ENCODE peak calls at places on chromosomes 12 and 14, in seven cellular contexts. A, J, B, N, T, K and C are unnamed samples.

GRCh38 chr12:106428379-106428778 is 70.8 kb downstream of the POLR3B start:
- DNase-seq in N (peak), B (peak), A (peak), K (no peak), T (no peak), J (no peak), C (peak)

GRCh38 chr14:63727736-63728728 is at the start of gene SGPP1:
- DNase-seq in N (peak), J (peak), T (peak), B (peak), A (peak), K (peak), C (peak)

GRCh38 chr14:101496779-101497420 is 64.4 kb upstream of the DIO3 start:
- DNase-seq in T (no peak), N (peak), B (no peak), K (no peak), A (no peak), J (no peak), C (no peak)

GRCh38 chr12:104605685-104606084 is 148.9 kb downstream of the CHST11 start:
- DNase-seq in N (no peak), K (no peak), T (no peak), A (peak), J (no peak), B (peak), C (peak)

GRCh38 chr12:47778842-47779241 is 5.8 kb downstream of the SLC48A1 start:
- DNase-seq in K (no peak), B (no peak), T (no peak), J (no peak), N (no peak), A (no peak), C (no peak)

GRCh38 chr12:47754126-47754525 is 4.6 kb downstream of the RAPGEF3 start:
- DNase-seq in T (no peak), A (no peak), B (no peak), N (no peak), J (no peak), K (no peak), C (no peak)

GRCh38 chr12:123748661-123749060 is 13.4 kb upstream of the DNAH10 start:
- DNase-seq in A (no peak), K (no peak), B (peak), N (no peak), J (no peak), T (no peak), C (peak)

GRCh38 chr12:50283924-50284236 is 560 bp upstream of the LIMA1 start:
- DNase-seq in J (no peak), A (no peak), B (no peak), K (no peak), T (no peak), N (no peak), C (peak)

GRCh38 chr12:57342207-57342691 is 88.6 kb downstream of the R3HDM2 start:
- DNase-seq in B (peak), K (peak), T (peak), J (no peak), A (peak), N (no peak), C (peak)

GRCh38 chr12:78636253-78636855 is 228.2 kb upstream of the SYT1 start:
- DNase-seq in N (no peak), B (peak), J (no peak), K (no peak), T (no peak), A (no peak), C (peak)

GRCh38 chr14:82642425-82642824 is 1108.8 kb upstream of the SEL1L start:
- DNase-seq in T (peak), B (no peak), A (no peak), K (peak), N (no peak), J (peak), C (peak)

GRCh38 chr14:64465856-64466554 is 706 bp downstream of the AKAP5 start:
- DNase-seq in A (peak), J (peak), K (peak), T (peak), N (no peak), B (peak), C (peak)

GRCh38 chr12:60803147-60803546 is 1207.3 kb downstream of the SLC16A7 start:
- DNase-seq in J (no peak), K (no peak), N (no peak), T (no peak), B (no peak), A (no peak), C (peak)

GRCh38 chr12:24436667-24437066 is 487.2 kb upstream of the SOX5 start:
- DNase-seq in B (no peak), K (no peak), N (no peak), J (peak), T (no peak), A (no peak), C (no peak)

GRCh38 chr12:87779016-87779415 is 250.2 kb downstream of the C12orf50 start:
- DNase-seq in T (no peak), J (no peak), N (no peak), A (no peak), B (peak), K (peak), C (peak)

GRCh38 chr14:66117600-66117999 is 368.6 kb upstream of the CCDC196 start:
- DNase-seq in J (no peak), N (no peak), A (no peak), K (peak), T (peak), B (peak), C (peak)

GRCh38 chr12:88227263-88227662 is 85.2 kb downstream of the TMTC3 start:
- DNase-seq in T (no peak), N (no peak), J (no peak), K (no peak), B (peak), A (no peak), C (no peak)

GRCh38 chr12:104137175-104137901 is 672 bp downstream of the NFYB start:
- DNase-seq in A (peak), K (peak), N (peak), T (peak), B (peak), J (peak), C (peak)

GRCh38 chr12:33628087-33628486 is 188.5 kb upstream of the SYT10 start:
- DNase-seq in J (peak), T (no peak), K (no peak), N (no peak), A (no peak), B (no peak), C (no peak)

GRCh38 chr14:55077691-55078151 is 26.3 kb downstream of the MAPK1IP1L start:
- DNase-seq in J (peak), T (peak), N (no peak), B (peak), K (no peak), A (no peak), C (no peak)

GRCh38 chr12:92745874-92746553 is 43.2 kb downstream of the PLEKHG7 start:
- DNase-seq in T (peak), A (peak), B (peak), J (no peak), N (no peak), K (peak), C (peak)

GRCh38 chr12:2129076-2129475 is 76.3 kb downstream of the CACNA1C start:
- DNase-seq in N (no peak), K (no peak), A (no peak), T (no peak), B (peak), J (no peak), C (no peak)

GRCh38 chr12:130300090-130300489 is 37.6 kb upstream of the PIWIL1 start:
- DNase-seq in B (no peak), N (no peak), K (no peak), A (no peak), T (no peak), J (no peak), C (no peak)

GRCh38 chr12:130301577-130301976 is 36.1 kb upstream of the PIWIL1 start:
- DNase-seq in K (no peak), N (no peak), T (no peak), A (no peak), J (no peak), B (no peak), C (no peak)

GRCh38 chr12:130299574-130299973 is 38.1 kb upstream of the PIWIL1 start:
- DNase-seq in T (no peak), A (no peak), N (no peak), K (no peak), J (no peak), B (no peak), C (no peak)

GRCh38 chr12:130300725-130301124 is 37.0 kb upstream of the PIWIL1 start:
- DNase-seq in B (no peak), J (no peak), N (no peak), A (no peak), K (no peak), T (no peak), C (no peak)

DNA sequence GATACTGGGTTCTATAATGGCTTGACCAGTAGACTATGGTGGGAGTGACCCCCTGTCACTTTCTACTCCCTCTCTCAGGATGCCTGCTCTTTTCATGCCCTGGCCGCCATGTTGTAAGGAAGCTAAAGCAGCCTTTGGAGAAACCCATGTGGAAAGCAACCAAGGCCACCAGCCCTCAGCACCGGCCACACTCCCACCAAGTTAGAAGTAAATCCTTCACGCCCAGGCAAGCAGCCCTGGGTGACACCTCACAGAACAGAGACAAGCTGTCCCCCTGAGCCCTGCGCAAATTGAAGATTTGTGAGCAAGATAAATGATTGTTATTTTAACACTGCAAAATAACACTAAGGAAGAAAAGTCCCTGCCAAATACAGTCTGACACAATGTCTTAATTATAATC is 39.4 kb upstream of the PIWIL1 start:
- DNase-seq in N (no peak), K (no peak), J (no peak), T (no peak), A (no peak), B (no peak), C (no peak)
- H3K4me3 ChIP-seq in N (no peak), K (no peak), J (no peak), T (no peak), A (no peak), B (no peak), C (no peak)

GRCh38 chr12:12025799-12026386 is 44.8 kb upstream of the BCL2L14 start:
- DNase-seq in T (no peak), J (no peak), B (no peak), A (no peak), K (no peak), N (no peak), C (no peak)

GRCh38 chr12:12022306-12022931 is 48.3 kb upstream of the BCL2L14 start:
- DNase-seq in K (no peak), B (no peak), J (no peak), A (no peak), N (no peak), T (no peak), C (no peak)

GRCh38 chr12:12020762-12021161 is 50.0 kb upstream of the BCL2L14 start:
- DNase-seq in J (no peak), A (no peak), K (no peak), T (no peak), B (no peak), N (no peak), C (no peak)

GRCh38 chr12:12028668-12029402 is 41.9 kb upstream of the BCL2L14 start:
- DNase-seq in A (no peak), J (no peak), T (no peak), N (no peak), K (no peak), B (no peak), C (no peak)

DNA sequence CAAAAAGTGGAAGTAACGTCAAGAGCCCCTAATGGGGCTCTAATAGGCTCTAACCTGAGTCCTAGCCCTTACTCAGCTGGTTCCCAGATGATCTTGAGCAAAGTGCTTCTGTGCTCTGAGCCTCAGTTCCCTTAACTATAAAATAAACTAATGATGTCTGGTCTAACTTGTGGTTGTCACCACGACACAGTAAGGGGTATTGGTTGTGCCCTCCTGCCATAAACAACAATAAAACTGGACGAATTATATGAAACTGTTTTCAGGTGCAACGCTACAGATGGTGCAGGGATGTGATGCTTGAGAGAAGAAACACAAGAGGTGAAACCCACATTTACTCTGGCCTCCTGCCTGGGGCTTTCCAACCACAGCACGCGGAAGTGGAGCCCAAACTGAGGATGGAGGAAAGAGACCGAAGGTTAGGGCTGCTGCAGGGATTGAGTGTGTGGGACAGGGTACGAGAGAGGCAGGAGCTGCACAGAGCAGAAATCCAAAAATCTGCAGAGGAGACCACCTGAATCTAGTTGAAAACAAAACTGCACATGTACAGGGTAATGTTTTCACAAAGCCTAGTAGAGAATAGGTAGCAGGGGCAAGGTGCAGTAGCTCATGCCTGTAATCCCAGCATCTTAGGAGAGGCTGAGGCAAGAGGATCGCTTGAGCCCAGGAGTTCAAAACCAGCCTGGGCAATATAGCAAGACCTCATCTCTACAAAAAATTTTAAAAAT is 45.6 kb upstream of the BCL2L14 start:
- DNase-seq in J (no peak), N (no peak), K (no peak), A (no peak), B (no peak), T (no peak), C (no peak)
- H3K4me3 ChIP-seq in J (no peak), N (no peak), K (no peak), A (no peak), B (no peak), T (no peak), C (no peak)

DNA sequence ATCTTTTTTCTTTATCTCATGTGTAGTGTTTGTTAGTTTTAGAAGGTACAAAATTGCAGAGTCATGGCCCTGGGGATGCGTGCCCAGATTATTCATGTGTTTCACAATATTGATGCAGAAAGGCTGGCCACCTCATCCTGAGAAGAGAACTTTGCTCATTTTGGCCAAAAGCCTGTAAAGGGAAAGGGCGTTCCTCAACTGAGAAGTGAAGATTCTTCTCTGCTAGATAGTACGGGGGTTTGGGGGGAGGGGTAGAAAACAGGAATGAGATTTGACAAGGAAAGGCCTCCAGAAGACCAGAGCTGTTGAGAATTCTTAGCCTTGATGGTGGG is 1.7 kb downstream of the MGST1 start:
- DNase-seq in J (peak), A (no peak), T (peak), K (peak), B (peak), N (peak), C (peak)
- H3K4me3 ChIP-seq in J (peak), A (no peak), T (no peak), K (peak), B (peak), N (peak), C (peak)

DNA sequence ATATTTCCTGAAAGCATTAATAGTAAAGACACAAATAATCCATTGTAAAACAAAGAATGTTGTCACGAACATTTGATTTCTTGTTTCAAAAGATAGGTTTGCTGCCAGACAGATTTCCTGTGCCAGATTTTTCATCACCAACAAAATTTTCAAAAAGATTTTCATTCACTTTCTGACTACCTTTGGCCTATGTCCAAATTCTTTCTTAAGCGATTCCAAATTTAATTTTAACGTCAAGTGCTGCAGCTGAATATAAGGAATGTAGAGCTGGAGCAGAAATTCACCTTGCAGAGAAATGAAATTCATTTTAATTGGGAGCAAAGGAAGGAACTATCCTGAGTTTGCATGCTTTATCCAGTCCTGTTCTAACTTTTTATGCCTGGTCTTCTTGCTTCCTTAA is 277.4 kb downstream of the CCER1 start:
- DNase-seq in K (no peak), J (no peak), T (no peak), B (no peak), N (no peak), A (no peak), C (no peak)
- H3K4me3 ChIP-seq in K (no peak), J (no peak), T (no peak), B (no peak), N (no peak), A (no peak), C (no peak)

GRCh38 chr14:85534914-85535313 is 5.0 kb downstream of the FLRT2 start:
- DNase-seq in K (no peak), T (peak), N (no peak), A (no peak), J (no peak), B (peak), C (peak)

GRCh38 chr14:85533821-85534271 is 3.9 kb downstream of the FLRT2 start:
- DNase-seq in A (no peak), N (no peak), B (peak), T (peak), K (peak), J (no peak), C (peak)

GRCh38 chr14:85534435-85534834 is 4.5 kb downstream of the FLRT2 start:
- DNase-seq in T (peak), B (peak), J (no peak), K (no peak), N (no peak), A (no peak), C (peak)

GRCh38 chr14:85535916-85536834 is 6.2 kb downstream of the FLRT2 start:
- DNase-seq in A (no peak), N (no peak), T (peak), K (peak), J (no peak), B (peak), C (peak)

DNA sequence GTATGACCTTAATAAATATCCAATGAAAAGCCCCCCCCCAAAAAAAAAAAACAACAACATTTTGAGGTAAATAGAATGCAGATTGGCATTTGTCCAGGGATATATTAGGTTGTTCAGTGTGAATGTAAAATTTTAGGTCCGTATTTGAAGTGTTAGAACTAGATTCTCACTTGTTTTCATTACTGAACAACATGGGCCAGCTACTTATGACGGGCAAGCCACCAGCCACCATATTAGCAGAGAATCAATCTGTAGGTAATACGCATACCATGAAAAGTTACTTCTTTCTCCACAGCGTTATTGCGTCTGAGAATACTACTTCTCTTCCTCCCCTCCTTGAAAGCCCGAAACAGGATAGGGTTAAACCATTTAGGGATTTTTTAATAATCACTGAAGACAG is 5.4 kb downstream of the FLRT2 start:
- DNase-seq in K (no peak), J (no peak), T (no peak), A (no peak), B (peak), N (no peak), C (no peak)
- H3K4me3 ChIP-seq in K (no peak), J (no peak), T (peak), A (no peak), B (peak), N (no peak), C (peak)

GRCh38 chr14:23568021-23568599 is 519 bp upstream of the AP1G2 start:
- DNase-seq in B (no peak), N (no peak), A (no peak), J (no peak), T (no peak), K (no peak), C (no peak)
- H3K4me3 ChIP-seq in B (peak), N (peak), A (no peak), J (peak), T (no peak), K (peak), C (peak)